ENCODE peak calls at places on chromosomes 7 and 10, in ten cellular contexts. L, N, F, B, U, P, Q, C, E and T are unnamed samples.

GRCh38 chr7:40947546-40947945 is 755.3 kb downstream of the INHBA start:
- DNase-seq in L (no peak), N (no peak), F (no peak), B (peak), U (no peak), P (no peak), Q (no peak), C (no peak), E (no peak), T (no peak)

GRCh38 chr10:31353574-31353973 is 34.6 kb downstream of the ZEB1 start:
- DNase-seq in L (peak), N (peak), F (no peak), B (peak), U (peak), P (no peak), Q (no peak), C (no peak), E (no peak), T (peak)

GRCh38 chr7:34900891-34901493 is 136.3 kb downstream of the DPY19L1 start:
- DNase-seq in L (peak), N (no peak), F (no peak), B (no peak), U (no peak), P (no peak), Q (no peak), C (no peak), E (peak), T (peak)

GRCh38 chr10:71433983-71434744 is 37.4 kb downstream of the CDH23 start:
- DNase-seq in L (no peak), N (no peak), F (no peak), B (no peak), U (no peak), P (no peak), Q (no peak), C (no peak), E (no peak), T (peak)

GRCh38 chr7:1696671-1697498 is 26.8 kb downstream of the ELFN1 start:
- DNase-seq in L (no peak), N (no peak), F (peak), B (no peak), U (no peak), P (no peak), Q (no peak), C (no peak), E (no peak), T (no peak)

GRCh38 chr10:86269332-86269731 is 97.3 kb downstream of the GRID1 start:
- DNase-seq in L (no peak), N (no peak), F (peak), B (no peak), U (no peak), P (no peak), Q (no peak), C (no peak), E (no peak), T (no peak)

GRCh38 chr7:88586219-88586618 is 173.3 kb upstream of the ZNF804B start:
- DNase-seq in L (no peak), N (no peak), F (no peak), B (no peak), U (no peak), P (no peak), Q (no peak), C (no peak), E (no peak), T (no peak)

GRCh38 chr7:117774943-117775342 is 98.3 kb downstream of the CTTNBP2 start:
- DNase-seq in L (no peak), N (no peak), F (no peak), B (no peak), U (no peak), P (no peak), Q (no peak), C (no peak), E (no peak), T (no peak)

GRCh38 chr7:127858091-127858914 is 172.9 kb downstream of the LRRC4 start:
- DNase-seq in L (no peak), N (no peak), F (no peak), B (no peak), U (no peak), P (no peak), Q (peak), C (no peak), E (no peak), T (no peak)

GRCh38 chr10:60820093-60820769 is 42.0 kb downstream of the CDK1 start:
- DNase-seq in L (peak), N (peak), F (no peak), B (peak), U (peak), P (no peak), Q (no peak), C (no peak), E (peak), T (no peak)

GRCh38 chr7:91266931-91267557 is 2.8 kb downstream of the FZD1 start:
- DNase-seq in L (no peak), N (no peak), F (peak), B (peak), U (peak), P (no peak), Q (no peak), C (peak), E (peak), T (peak)

GRCh38 chr10:48496105-48496830 is 108.6 kb downstream of the ARHGAP22 start:
- DNase-seq in L (no peak), N (no peak), F (no peak), B (no peak), U (no peak), P (no peak), Q (no peak), C (no peak), E (no peak), T (no peak)

GRCh38 chr7:734214-734613 is 7.1 kb upstream of the PRKAR1B start:
- DNase-seq in L (no peak), N (no peak), F (no peak), B (no peak), U (no peak), P (no peak), Q (no peak), C (no peak), E (no peak), T (no peak)

GRCh38 chr10:79483299-79483698 is 29.0 kb upstream of the EIF5AL1 start:
- DNase-seq in L (peak), N (no peak), F (no peak), B (no peak), U (no peak), P (no peak), Q (no peak), C (no peak), E (no peak), T (peak)

GRCh38 chr7:102203218-102203617 is 83.5 kb upstream of the SH2B2 start:
- DNase-seq in L (peak), N (no peak), F (no peak), B (no peak), U (no peak), P (no peak), Q (no peak), C (no peak), E (no peak), T (no peak)

GRCh38 chr10:130805635-130806030 is 505.9 kb downstream of the TCERG1L start:
- DNase-seq in L (no peak), N (no peak), F (no peak), B (no peak), U (no peak), P (no peak), Q (no peak), C (no peak), E (no peak), T (no peak)

GRCh38 chr10:79445217-79445707 is at the start of gene ZCCHC24:
- DNase-seq in L (no peak), N (peak), F (peak), B (no peak), U (no peak), P (peak), Q (peak), C (no peak), E (no peak), T (peak)

GRCh38 chr7:99990417-99990816 is 14.6 kb upstream of the AZGP1 start:
- DNase-seq in L (no peak), N (no peak), F (no peak), B (no peak), U (no peak), P (no peak), Q (no peak), C (no peak), E (peak), T (no peak)

GRCh38 chr7:111486472-111487142 is 75.7 kb downstream of the IMMP2L start:
- DNase-seq in L (peak), N (peak), F (no peak), B (peak), U (peak), P (no peak), Q (peak), C (no peak), E (peak), T (peak)

GRCh38 chr10:95552680-95553342 is 8.4 kb downstream of the SORBS1 start:
- DNase-seq in L (no peak), N (no peak), F (no peak), B (no peak), U (no peak), P (no peak), Q (no peak), C (no peak), E (peak), T (no peak)

GRCh38 chr10:35822316-35822715 is 180.2 kb upstream of the FZD8 start:
- DNase-seq in L (peak), N (peak), F (peak), B (peak), U (peak), P (peak), Q (peak), C (peak), E (peak), T (peak)

GRCh38 chr10:17747883-17748550 is 4.0 kb upstream of the TMEM236 start:
- DNase-seq in L (peak), N (no peak), F (no peak), B (peak), U (peak), P (no peak), Q (peak), C (no peak), E (no peak), T (peak)

GRCh38 chr10:88791924-88792323 is 10.6 kb upstream of the LIPM start:
- DNase-seq in L (peak), N (no peak), F (no peak), B (no peak), U (no peak), P (no peak), Q (peak), C (peak), E (peak), T (peak)
- TF ChIP-seq CTCF in L (peak), N (peak), F (peak), B (peak), U (peak), P (peak), Q (peak), C (peak), E (peak), T (peak)

DNA sequence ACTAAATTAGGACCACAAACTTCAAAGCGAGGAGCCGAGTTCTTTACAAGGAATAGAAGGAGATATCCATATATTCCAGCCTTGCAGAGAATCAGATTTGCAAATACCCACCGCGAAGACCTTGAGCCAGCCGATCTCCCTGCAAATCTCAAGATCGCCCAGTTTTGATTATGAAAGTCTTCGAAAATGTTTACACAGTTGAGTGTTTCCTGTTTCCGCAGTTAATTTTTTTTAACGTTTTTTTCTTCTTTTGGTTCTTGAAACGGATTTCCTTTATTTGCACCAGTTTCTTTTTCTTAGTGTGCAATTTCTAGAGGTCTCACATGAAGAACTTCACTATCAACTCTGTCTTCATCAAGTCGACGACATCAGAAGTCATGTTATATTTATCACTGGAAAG is 12.1 kb upstream of the SPAG6 start:
- DNase-seq in L (no peak), N (no peak), F (no peak), B (no peak), U (no peak), P (no peak), Q (no peak), C (no peak), E (no peak), T (no peak)
- H3K4me3 ChIP-seq in L (no peak), N (no peak), F (peak), B (no peak), U (no peak), P (no peak), Q (no peak), C (no peak), E (no peak), T (no peak)

DNA sequence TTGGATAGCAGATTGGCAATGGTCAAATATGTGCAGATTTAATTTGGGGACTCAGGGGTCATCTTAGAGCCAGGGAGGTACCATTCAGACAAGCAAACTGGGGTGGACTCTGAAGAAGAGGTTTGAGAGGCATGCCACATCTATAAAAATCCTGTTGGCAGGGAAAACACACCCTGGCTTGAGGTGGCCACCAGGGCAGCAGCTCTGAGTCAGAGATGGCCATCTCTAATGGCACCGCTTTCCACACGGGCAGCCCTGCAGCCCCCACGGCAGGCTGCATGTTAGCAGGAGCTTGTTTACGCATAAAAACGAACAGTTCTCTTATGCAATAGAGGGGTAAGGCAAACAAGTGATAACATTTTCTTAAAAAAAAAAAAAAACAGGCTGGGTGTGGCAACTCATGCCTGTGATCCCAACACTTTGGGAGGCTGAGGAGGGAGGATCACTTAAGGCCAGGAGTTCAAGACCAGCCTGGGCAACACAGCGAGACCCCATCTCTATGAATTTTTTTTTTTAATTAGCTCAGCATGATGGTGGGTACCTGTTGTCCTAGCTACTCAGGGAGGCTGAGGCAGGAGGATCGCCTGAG is 14.9 kb downstream of the DLG5 start:
- DNase-seq in L (no peak), N (no peak), F (no peak), B (peak), U (peak), P (no peak), Q (no peak), C (no peak), E (no peak), T (no peak)
- TF ChIP-seq CTCF in L (no peak), N (no peak), F (no peak), B (no peak), U (no peak), P (no peak), Q (no peak), C (no peak), E (no peak), T (no peak)

GRCh38 chr7:75823198-75823910 is 9.7 kb upstream of the CCL24 start:
- DNase-seq in L (no peak), N (no peak), F (no peak), B (no peak), U (no peak), P (peak), Q (no peak), C (no peak), E (no peak), T (no peak)
- H3K4me3 ChIP-seq in L (no peak), N (no peak), F (no peak), B (no peak), U (no peak), P (no peak), Q (no peak), C (no peak), E (no peak), T (no peak)

GRCh38 chr7:55423891-55424290 is 58.8 kb downstream of the LANCL2 start:
- DNase-seq in L (peak), N (no peak), F (no peak), B (no peak), U (no peak), P (no peak), Q (no peak), C (no peak), E (peak), T (no peak)

GRCh38 chr7:55426676-55427075 is 61.5 kb downstream of the LANCL2 start:
- DNase-seq in L (no peak), N (no peak), F (no peak), B (no peak), U (no peak), P (no peak), Q (no peak), C (no peak), E (no peak), T (no peak)

GRCh38 chr7:55425141-55425752 is 60.1 kb downstream of the LANCL2 start:
- DNase-seq in L (no peak), N (no peak), F (no peak), B (no peak), U (no peak), P (no peak), Q (no peak), C (no peak), E (no peak), T (no peak)

GRCh38 chr7:55420535-55420934 is 55.4 kb downstream of the LANCL2 start:
- DNase-seq in L (peak), N (no peak), F (no peak), B (peak), U (peak), P (no peak), Q (no peak), C (no peak), E (no peak), T (no peak)

DNA sequence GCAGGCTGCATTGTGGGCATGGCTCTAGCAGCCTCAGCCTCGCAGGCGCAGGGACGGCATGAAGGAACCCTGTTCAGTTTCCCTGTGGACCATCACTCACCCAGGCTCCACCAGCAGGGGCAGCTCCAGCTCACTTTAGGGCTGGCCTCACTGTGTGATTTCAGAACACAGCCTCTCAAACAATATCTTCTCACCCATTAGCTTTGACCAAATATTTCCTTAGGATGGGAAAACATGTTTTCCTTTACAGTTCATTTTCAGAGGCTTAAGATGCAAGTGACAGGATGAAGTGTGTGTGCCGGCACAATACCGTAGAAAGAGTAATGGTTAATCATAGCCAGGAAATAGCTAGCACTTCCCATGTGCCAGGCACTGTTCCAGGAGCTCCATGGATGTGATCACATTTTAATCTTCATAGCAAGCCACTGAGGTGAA is 58.2 kb downstream of the LANCL2 start:
- DNase-seq in L (peak), N (peak), F (no peak), B (no peak), U (peak), P (no peak), Q (no peak), C (no peak), E (no peak), T (no peak)
- TF ChIP-seq CTCF in L (peak), N (peak), F (no peak), B (peak), U (peak), P (no peak), Q (no peak), C (no peak), E (peak), T (no peak)

GRCh38 chr7:16419859-16420258 is 1.5 kb downstream of the CRPPA start:
- DNase-seq in L (no peak), N (no peak), F (no peak), B (no peak), U (no peak), P (no peak), Q (no peak), C (no peak), E (no peak), T (no peak)
- H3K4me3 ChIP-seq in L (peak), N (no peak), F (peak), B (no peak), U (peak), P (no peak), Q (peak), C (peak), E (peak), T (peak)

GRCh38 chr7:26365897-26366267 is 74.2 kb downstream of the SNX10 start:
- DNase-seq in L (no peak), N (no peak), F (no peak), B (no peak), U (no peak), P (no peak), Q (no peak), C (no peak), E (no peak), T (no peak)

GRCh38 chr7:26369519-26370385 is 78.1 kb downstream of the SNX10 start:
- DNase-seq in L (peak), N (peak), F (no peak), B (peak), U (peak), P (peak), Q (peak), C (peak), E (peak), T (peak)

GRCh38 chr7:26367219-26367711 is 75.6 kb downstream of the SNX10 start:
- DNase-seq in L (no peak), N (no peak), F (no peak), B (no peak), U (no peak), P (no peak), Q (peak), C (no peak), E (no peak), T (no peak)

GRCh38 chr7:26365077-26365896 is 73.6 kb downstream of the SNX10 start:
- DNase-seq in L (peak), N (peak), F (peak), B (peak), U (peak), P (peak), Q (peak), C (peak), E (peak), T (peak)

GRCh38 chr7:26368542-26368941 is 76.9 kb downstream of the SNX10 start:
- DNase-seq in L (peak), N (peak), F (no peak), B (peak), U (peak), P (no peak), Q (no peak), C (no peak), E (no peak), T (no peak)
- TF ChIP-seq CTCF in L (peak), N (peak), F (no peak), B (peak), U (no peak), P (no peak), Q (no peak), C (no peak), E (peak), T (no peak)